ENCODE peak calls at places on chromosomes 4 and X, in four cellular contexts. O, X, V and M are unnamed samples.

GRCh38 chrX:103254921-103255455 is at the start of gene TCEAL8:
- DNase-seq in O (peak), X (peak), V (peak), M (peak)

GRCh38 chrX:115324194-115324593 is 34.7 kb downstream of the LUZP4 start:
- DNase-seq in O (no peak), X (no peak), V (no peak), M (no peak)

GRCh38 chr4:151753056-151753455 is 7.8 kb downstream of the GATB start:
- DNase-seq in O (no peak), X (no peak), V (no peak), M (no peak)

GRCh38 chr4:158410272-158410671 is 111.4 kb upstream of the RXFP1 start:
- DNase-seq in O (no peak), X (no peak), V (no peak), M (no peak)

GRCh38 chrX:72021975-72022374 is 109.7 kb downstream of the RTL5 start:
- DNase-seq in O (peak), X (peak), V (no peak), M (no peak)

GRCh38 chr4:4781936-4782754 is 77.3 kb upstream of the MSX1 start:
- DNase-seq in O (no peak), X (no peak), V (no peak), M (no peak)

GRCh38 chr4:98711526-98711925 is 53.1 kb upstream of the TSPAN5 start:
- DNase-seq in O (no peak), X (no peak), V (no peak), M (no peak)

GRCh38 chr4:180665481-180665880 is 1577.7 kb upstream of the TENM3 start:
- DNase-seq in O (no peak), X (no peak), V (no peak), M (no peak)

GRCh38 chr4:145852256-145852839 is 86.3 kb downstream of the ZNF827 start:
- DNase-seq in O (no peak), X (no peak), V (no peak), M (no peak)

GRCh38 chrX:119236599-119237525 is 777 bp downstream of the PGRMC1 start:
- DNase-seq in O (peak), X (peak), V (no peak), M (no peak)

GRCh38 chrX:139945075-139945474 is 12.2 kb upstream of the ATP11C start:
- DNase-seq in O (no peak), X (no peak), V (no peak), M (no peak)

GRCh38 chr4:183449193-183449888 is 4.9 kb downstream of the CDKN2AIP start:
- DNase-seq in O (no peak), X (no peak), V (no peak), M (no peak)

GRCh38 chr4:146472404-146472803 is 49.3 kb downstream of the SLC10A7 start:
- DNase-seq in O (no peak), X (no peak), V (no peak), M (no peak)

GRCh38 chrX:134566506-134566905 is 91.8 kb downstream of the PLAC1 start:
- DNase-seq in O (no peak), X (no peak), V (no peak), M (no peak)

GRCh38 chrX:80747832-80748231 is 61.8 kb downstream of the BRWD3 start:
- DNase-seq in O (no peak), X (no peak), V (no peak), M (no peak)

GRCh38 chr4:70613182-70613892 is 15.2 kb upstream of the ENAM start:
- DNase-seq in O (no peak), X (no peak), V (no peak), M (no peak)

GRCh38 chr4:2787230-2788100 is 5.4 kb upstream of the SH3BP2 start:
- DNase-seq in O (no peak), X (no peak), V (peak), M (no peak)

GRCh38 chrX:78950157-78950556 is 5.0 kb downstream of the P2RY10 start:
- DNase-seq in O (no peak), X (no peak), V (no peak), M (no peak)

GRCh38 chr4:102574317-102574716 is 73.2 kb downstream of the NFKB1 start:
- DNase-seq in O (no peak), X (no peak), V (no peak), M (no peak)

GRCh38 chrX:151153086-151153485 is 23.3 kb upstream of the GPR50 start:
- DNase-seq in O (no peak), X (peak), V (no peak), M (peak)

GRCh38 chr4:176631611-176632010 is 161.1 kb downstream of the VEGFC start:
- DNase-seq in O (no peak), X (no peak), V (no peak), M (no peak)

GRCh38 chr4:176622251-176622968 is 170.3 kb downstream of the VEGFC start:
- DNase-seq in O (no peak), X (no peak), V (no peak), M (no peak)

GRCh38 chr4:176627916-176628315 is 164.8 kb downstream of the VEGFC start:
- DNase-seq in O (no peak), X (no peak), V (no peak), M (no peak)
- TF ChIP-seq KDM1A in O (no peak), X (no peak), V (no peak), M (no peak)

GRCh38 chr4:95162867-95163266 is 385.9 kb downstream of the UNC5C start:
- DNase-seq in O (no peak), X (no peak), V (no peak), M (no peak)

GRCh38 chr4:95165926-95166524 is 382.7 kb downstream of the UNC5C start:
- DNase-seq in O (peak), X (no peak), V (peak), M (peak)

GRCh38 chr4:95161781-95162469 is 386.8 kb downstream of the UNC5C start:
- DNase-seq in O (no peak), X (no peak), V (no peak), M (no peak)

GRCh38 chr4:95170176-95170575 is 378.6 kb downstream of the UNC5C start:
- DNase-seq in O (no peak), X (no peak), V (no peak), M (no peak)

DNA sequence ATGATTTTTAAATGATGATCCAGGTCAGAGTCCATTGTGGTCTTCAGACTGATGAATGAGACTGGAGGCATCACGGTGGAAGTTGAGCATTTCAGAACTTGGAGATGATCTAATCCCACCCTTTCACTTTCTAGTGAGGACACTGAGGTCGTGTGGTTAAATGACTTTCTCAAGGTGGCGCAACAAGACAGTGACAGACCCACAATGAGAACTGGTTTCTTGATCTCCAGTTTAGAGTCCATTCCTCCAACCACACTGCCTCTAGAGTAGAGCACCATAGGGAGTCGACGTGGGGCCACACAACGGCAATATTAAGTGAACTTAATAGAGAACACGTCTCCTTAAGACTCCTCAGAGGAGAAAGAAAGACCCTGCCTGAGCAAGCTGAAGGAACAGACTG is 381.0 kb downstream of the UNC5C start:
- DNase-seq in O (no peak), X (no peak), V (no peak), M (no peak)
- TF ChIP-seq HDAC6 in O (no peak), X (no peak), V (no peak), M (no peak)

DNA sequence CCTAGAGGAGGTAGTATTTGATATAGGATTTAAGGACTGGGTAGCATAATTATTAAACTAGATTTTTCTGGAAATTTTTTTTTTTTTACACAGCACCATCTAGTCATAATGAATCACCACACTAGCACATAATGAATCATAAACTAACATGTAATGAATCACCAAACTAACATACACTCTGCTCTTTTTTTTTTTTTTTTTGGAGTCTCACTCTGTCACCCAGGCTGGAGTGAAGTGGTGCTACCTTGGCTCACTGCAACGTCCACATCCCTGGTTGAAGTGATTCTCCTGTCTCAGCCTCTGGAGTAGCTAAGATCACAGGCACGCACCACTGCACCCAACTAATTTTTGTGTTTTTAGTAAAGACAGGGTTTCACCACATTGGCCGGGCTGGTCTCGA is 92.5 kb downstream of the FAM13A start:
- DNase-seq in O (no peak), X (no peak), V (no peak), M (no peak)
- TF ChIP-seq KDM1A in O (no peak), X (no peak), V (no peak), M (no peak)

GRCh38 chr4:38082424-38083374 is 122.5 kb downstream of the PTTG2 start:
- DNase-seq in O (no peak), X (no peak), V (no peak), M (no peak)
- TF ChIP-seq HDAC6 in O (no peak), X (no peak), V (no peak), M (no peak)

GRCh38 chr4:51901363-51901762 is 58.4 kb downstream of the DCUN1D4 start:
- DNase-seq in O (no peak), X (no peak), V (no peak), M (no peak)

GRCh38 chr4:51895158-51895557 is 52.2 kb downstream of the DCUN1D4 start:
- DNase-seq in O (no peak), X (no peak), V (no peak), M (no peak)

GRCh38 chr4:51890760-51891159 is 47.8 kb downstream of the DCUN1D4 start:
- DNase-seq in O (no peak), X (no peak), V (no peak), M (no peak)

GRCh38 chr4:51894246-51894645 is 51.3 kb downstream of the DCUN1D4 start:
- DNase-seq in O (no peak), X (no peak), V (no peak), M (no peak)

GRCh38 chr4:51895816-51896408 is 53.0 kb downstream of the DCUN1D4 start:
- DNase-seq in O (peak), X (peak), V (peak), M (peak)
- TF ChIP-seq KDM1A in O (no peak), X (no peak), V (no peak), M (no peak)

GRCh38 chrX:129652565-129653169 is 2.1 kb downstream of the APLN start:
- DNase-seq in O (no peak), X (no peak), V (no peak), M (no peak)

GRCh38 chrX:129653985-129654651 is 638 bp downstream of the APLN start:
- DNase-seq in O (no peak), X (no peak), V (no peak), M (no peak)

GRCh38 chrX:129653181-129653984 is 1.4 kb downstream of the APLN start:
- DNase-seq in O (no peak), X (no peak), V (no peak), M (no peak)

GRCh38 chrX:129655547-129656248 is 942 bp upstream of the APLN start:
- DNase-seq in O (no peak), X (no peak), V (no peak), M (no peak)

GRCh38 chrX:129654652-129655546 is at the start of gene APLN:
- DNase-seq in O (peak), X (peak), V (no peak), M (no peak)
- TF ChIP-seq HDAC6 in O (no peak), X (no peak), V (no peak), M (no peak)

GRCh38 chrX:108468486-108468885 is 28.8 kb downstream of the COL4A5 start:
- DNase-seq in O (no peak), X (no peak), V (no peak), M (no peak)

GRCh38 chrX:108464604-108465003 is 25.0 kb downstream of the COL4A5 start:
- DNase-seq in O (no peak), X (no peak), V (no peak), M (no peak)
- TF ChIP-seq KDM1A in O (no peak), X (no peak), V (no peak), M (no peak)

GRCh38 chr4:7187691-7188090 is 4.6 kb upstream of the SORCS2 start:
- DNase-seq in O (no peak), X (no peak), V (no peak), M (no peak)

GRCh38 chr4:7185487-7186030 is 6.8 kb upstream of the SORCS2 start:
- DNase-seq in O (no peak), X (no peak), V (no peak), M (no peak)

GRCh38 chr4:7186516-7187296 is 5.6 kb upstream of the SORCS2 start:
- DNase-seq in O (no peak), X (no peak), V (no peak), M (no peak)

GRCh38 chr4:7187297-7187592 is 5.1 kb upstream of the SORCS2 start:
- DNase-seq in O (no peak), X (no peak), V (no peak), M (no peak)

GRCh38 chr4:7186081-7186480 is 6.3 kb upstream of the SORCS2 start:
- DNase-seq in O (peak), X (no peak), V (no peak), M (peak)
- TF ChIP-seq HDAC6 in O (no peak), X (no peak), V (no peak), M (no peak)

GRCh38 chrX:18428006-18428405 is 2.6 kb downstream of the CDKL5 start:
- DNase-seq in O (no peak), X (no peak), V (no peak), M (peak)
- TF ChIP-seq KDM1A in O (no peak), X (no peak), V (no peak), M (no peak)

GRCh38 chrX:65928522-65928921 is 111.4 kb downstream of the VSIG4 start:
- DNase-seq in O (no peak), X (no peak), V (no peak), M (no peak)

GRCh38 chrX:65933085-65933589 is 106.7 kb downstream of the VSIG4 start:
- DNase-seq in O (no peak), X (no peak), V (no peak), M (no peak)

DNA sequence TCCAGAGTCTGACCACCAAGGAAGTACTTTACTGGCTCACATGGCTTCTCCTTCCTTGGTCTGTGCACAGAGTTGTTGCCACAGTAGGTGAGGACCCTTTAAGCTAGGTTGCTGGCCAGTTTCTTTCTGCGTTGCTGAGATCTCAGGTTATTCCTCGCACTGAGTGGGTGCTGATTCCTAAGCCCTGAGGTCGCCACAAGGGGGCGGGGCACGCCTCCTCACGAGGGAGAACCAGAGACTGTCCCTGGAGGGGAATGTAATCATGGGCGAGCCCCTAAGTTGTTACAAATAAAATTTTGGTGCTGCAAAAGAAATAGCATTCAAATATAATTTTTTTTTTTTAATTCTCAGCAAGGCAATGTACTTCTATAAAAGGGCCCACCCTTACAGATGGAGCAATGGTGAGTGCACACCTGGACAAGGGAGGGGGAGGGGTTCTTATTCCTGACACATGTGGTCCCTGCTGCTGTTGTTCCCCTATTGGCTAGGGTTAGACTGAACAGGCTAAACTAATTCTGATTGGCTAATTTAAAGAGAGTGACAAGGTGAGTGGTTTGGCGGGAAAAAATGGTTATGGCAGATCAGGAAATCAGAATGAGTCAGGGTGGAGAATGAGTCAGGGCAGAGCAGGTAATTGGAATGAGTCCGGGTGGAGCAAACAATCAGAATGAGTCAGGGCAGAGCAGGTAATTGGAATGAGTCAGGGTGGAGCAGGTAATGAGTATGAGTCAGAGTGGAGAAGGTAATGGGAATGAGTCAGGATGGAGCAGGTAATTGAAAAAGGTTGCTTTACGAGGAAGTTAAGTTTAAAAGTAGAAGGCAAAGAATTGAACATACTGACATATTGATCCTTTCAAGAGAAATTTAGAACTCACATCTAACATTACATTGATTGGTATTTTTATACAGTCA is 107.5 kb downstream of the VSIG4 start:
- DNase-seq in O (no peak), X (no peak), V (no peak), M (peak)
- TF ChIP-seq HDAC6 in O (no peak), X (no peak), V (no peak), M (no peak)